ENCODE peak calls at places on chromosomes 7 and 10, in four cellular contexts. S, O, L and U are unnamed samples. For H3K36me3, the result is how much of the 10 kb centered on the place peaks cover.

GRCh38 chr10:46522295-46523118 is 34.0 kb downstream of the GPRIN2 start:
- DNase-seq in S (peak), O (no peak), L (no peak), U (no peak)

GRCh38 chr7:7595451-7595850 is 28.8 kb downstream of the MIOS start:
- DNase-seq in S (no peak), O (no peak), L (no peak), U (no peak)

GRCh38 chr7:129327076-129327475 is 102.2 kb downstream of the AHCYL2 start:
- DNase-seq in S (no peak), O (no peak), L (no peak), U (no peak)

GRCh38 chr10:85786401-85786899 is 580.1 kb downstream of the GRID1 start:
- DNase-seq in S (no peak), O (no peak), L (no peak), U (no peak)

GRCh38 chr10:29946953-29947700 is 112.3 kb downstream of the JCAD start:
- DNase-seq in S (peak), O (peak), L (peak), U (no peak)

GRCh38 chr7:100049441-100050291 is at the start of gene ZSCAN21:
- DNase-seq in S (peak), O (peak), L (peak), U (peak)

GRCh38 chr7:148185050-148185449 is 405.5 kb upstream of the C7orf33 start:
- DNase-seq in S (no peak), O (no peak), L (no peak), U (no peak)

GRCh38 chr7:134900430-134900876 is 85.9 kb upstream of the AGBL3 start:
- DNase-seq in S (no peak), O (no peak), L (no peak), U (no peak)

GRCh38 chr10:78991187-78991586 is 77.6 kb upstream of the ZMIZ1 start:
- DNase-seq in S (no peak), O (no peak), L (no peak), U (peak)
- H3K4me3 ChIP-seq in S (no peak), O (no peak), L (no peak), U (no peak)

GRCh38 chr7:111094387-111094786 is 3.5 kb downstream of the LRRN3 start:
- DNase-seq in S (no peak), O (no peak), L (no peak), U (no peak)

GRCh38 chr7:111098926-111099250 is 8.0 kb downstream of the LRRN3 start:
- DNase-seq in S (no peak), O (no peak), L (no peak), U (no peak)

GRCh38 chr7:111096997-111097396 is 6.1 kb downstream of the LRRN3 start:
- DNase-seq in S (no peak), O (no peak), L (no peak), U (no peak)

GRCh38 chr7:111101856-111102646 is 11.1 kb downstream of the LRRN3 start:
- DNase-seq in S (no peak), O (no peak), L (no peak), U (no peak)

DNA sequence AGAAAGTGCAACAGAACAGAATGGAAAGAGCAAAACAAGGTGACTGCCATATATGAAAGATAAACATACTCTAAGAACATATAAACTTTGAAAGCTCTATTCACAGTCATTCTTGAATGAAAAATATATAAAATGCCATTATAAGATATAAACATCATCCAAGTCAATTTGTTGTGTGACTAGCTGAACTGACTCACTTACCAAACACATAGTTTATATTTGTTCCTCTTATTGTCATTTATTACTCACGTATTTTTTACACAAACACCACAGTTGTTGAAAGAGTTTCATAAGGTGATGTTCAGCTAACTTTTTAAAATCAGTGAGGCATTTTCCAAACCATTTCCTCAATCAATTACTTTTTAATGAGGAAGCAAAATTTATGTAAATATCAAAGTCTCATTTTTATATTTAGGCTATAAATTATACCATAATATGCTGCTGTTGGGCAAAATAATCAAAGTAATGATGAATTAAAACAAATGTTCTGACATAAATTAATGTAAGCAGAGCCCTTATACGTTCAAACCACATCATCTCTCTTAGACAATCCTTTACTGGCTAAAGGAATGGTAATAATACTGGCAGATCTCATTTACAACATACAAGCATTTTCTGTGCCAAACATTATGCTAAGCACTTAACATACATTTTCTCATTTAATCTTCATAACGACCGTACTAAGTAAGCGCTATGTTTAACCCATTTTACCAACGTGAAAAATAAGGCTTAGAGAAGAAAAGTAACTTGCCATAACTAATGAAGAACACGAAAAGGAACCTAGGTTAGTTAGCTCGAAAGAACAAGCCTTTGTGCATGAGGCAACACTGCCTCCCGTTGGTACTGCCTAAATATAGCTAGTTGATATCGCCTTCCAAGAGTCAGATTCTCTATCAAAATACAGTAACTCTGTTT is 7.3 kb downstream of the LRRN3 start:
- DNase-seq in S (no peak), O (no peak), L (peak), U (no peak)
- TF ChIP-seq CTCF in S (peak), O (no peak), L (peak), U (peak)

DNA sequence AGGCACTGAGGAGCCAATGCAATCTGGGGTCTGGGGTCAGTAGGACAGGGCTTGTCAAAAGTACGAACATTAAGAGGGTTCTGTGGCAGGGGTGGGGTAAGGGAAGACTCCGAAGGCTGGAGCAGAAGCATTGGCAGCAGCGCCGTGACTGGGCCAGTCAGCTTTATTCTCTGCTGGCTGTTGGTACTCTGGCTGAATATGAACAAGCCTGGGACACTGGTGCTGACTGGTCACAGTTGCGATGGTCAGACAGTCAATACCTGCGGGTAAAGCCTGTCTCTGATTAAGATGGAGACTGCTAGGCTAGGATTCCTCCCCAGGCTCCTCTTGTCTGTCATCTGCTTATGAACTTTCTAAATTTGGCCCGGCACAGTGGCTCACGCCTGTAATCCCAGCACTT is 24.3 kb upstream of the TNS3 start:
- DNase-seq in S (no peak), O (no peak), L (no peak), U (no peak)
- H3K36me3 ChIP-seq in S (under half), O (under half), L (under half), U (under half)

DNA sequence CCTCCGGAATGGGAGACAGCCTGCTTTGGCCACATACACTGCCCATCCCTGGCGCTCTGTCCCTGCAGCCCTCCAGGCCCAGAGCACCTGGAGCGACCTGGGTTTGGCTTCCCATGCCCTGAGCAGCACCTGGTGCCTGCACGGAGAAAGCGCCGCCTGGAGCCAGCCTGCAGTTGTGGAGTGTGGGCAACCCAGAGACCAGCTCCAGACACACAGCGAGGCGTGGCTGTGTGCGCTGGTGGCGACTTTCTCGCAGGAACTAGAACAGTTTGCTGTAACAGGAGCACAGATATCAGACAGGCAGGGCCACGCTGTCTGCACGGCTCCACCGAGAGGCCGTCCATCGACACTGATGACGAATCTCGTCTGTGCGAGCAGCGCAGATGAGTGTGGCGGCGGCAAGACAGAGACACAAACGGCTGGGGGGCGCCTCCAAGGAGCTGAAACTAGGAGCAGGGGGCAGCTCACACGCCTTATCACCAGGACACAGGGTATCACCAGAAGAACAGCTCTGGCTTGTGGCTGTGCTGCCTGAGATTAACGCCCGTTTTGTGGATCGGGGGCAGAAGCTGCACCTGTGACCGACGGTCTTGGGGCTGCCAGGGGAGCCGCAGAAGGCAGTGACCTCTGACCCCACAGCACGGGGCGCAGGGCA is 275.3 kb downstream of the DNAJB6 start:
- DNase-seq in S (no peak), O (no peak), L (peak), U (no peak)
- H3K4me3 ChIP-seq in S (peak), O (no peak), L (no peak), U (no peak)

DNA sequence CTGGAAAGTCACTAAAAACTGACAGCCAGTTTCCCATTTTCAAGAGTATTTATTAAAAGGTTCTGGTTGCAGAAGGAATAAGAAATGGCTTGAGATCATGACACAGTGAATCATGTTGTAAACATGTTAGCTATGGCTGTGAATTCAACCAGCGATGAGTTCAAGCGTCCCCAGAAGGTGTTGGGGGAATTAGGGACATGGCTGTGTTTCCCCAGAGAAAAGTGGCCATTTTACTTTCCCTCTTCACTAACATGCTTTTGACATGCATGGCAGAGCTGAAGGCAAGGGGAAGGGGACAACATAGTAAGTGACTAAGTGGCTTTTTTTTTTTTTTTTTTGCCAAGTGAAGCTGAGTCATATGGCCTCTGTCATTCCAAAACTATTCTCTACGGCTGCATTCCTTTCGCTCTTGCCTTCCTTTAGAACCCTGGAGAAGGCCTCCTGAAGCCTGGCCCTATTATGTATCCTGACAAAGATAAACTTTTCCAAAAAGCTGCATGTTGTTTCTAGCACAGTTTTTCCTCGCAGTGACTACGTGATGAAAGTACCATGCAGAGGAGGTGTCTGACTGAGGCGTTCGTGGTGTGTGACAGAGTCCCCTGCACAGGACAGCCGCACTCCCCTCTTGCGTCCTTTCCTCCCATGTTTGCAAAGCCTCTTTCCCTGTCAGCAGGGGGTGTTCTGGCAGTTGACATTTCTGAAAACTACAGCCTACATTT is 46.9 kb downstream of the EGFR start:
- DNase-seq in S (no peak), O (no peak), L (no peak), U (no peak)
- TF ChIP-seq CTCF in S (no peak), O (no peak), L (no peak), U (no peak)